ENCODE peak calls at places on chromosomes 1 and 21, in six cellular contexts. X, G, J, O, Y and P are unnamed samples.

GRCh38 chr21:42527489-42528158 is 14.0 kb downstream of the SLC37A1 start:
- DNase-seq in X (no peak), J (no peak), G (no peak), O (no peak), Y (no peak), P (no peak)

GRCh38 chr21:36419996-36420395 is 34.8 kb downstream of the CHAF1B start:
- DNase-seq in Y (peak), G (peak), X (peak), O (peak), J (peak), P (peak)

GRCh38 chr1:67394548-67394947 is 35.7 kb downstream of the SERBP1 start:
- DNase-seq in J (no peak), O (no peak), G (no peak), Y (no peak), X (no peak), P (no peak)

GRCh38 chr21:33058468-33059318 is 11.2 kb upstream of the OLIG1 start:
- DNase-seq in G (no peak), X (no peak), Y (no peak), O (no peak), J (no peak), P (no peak)

GRCh38 chr21:29299906-29300546 is 1.3 kb downstream of the BACH1 start:
- DNase-seq in Y (no peak), J (peak), X (peak), O (peak), G (peak), P (no peak)

GRCh38 chr1:36203554-36204346 is 20.5 kb upstream of the THRAP3 start:
- DNase-seq in O (peak), G (no peak), J (no peak), X (peak), Y (peak), P (no peak)

GRCh38 chr1:63916485-63917360 is 142.9 kb downstream of the ROR1 start:
- DNase-seq in X (no peak), J (no peak), Y (no peak), G (no peak), O (no peak), P (no peak)

GRCh38 chr1:159900086-159900680 is at the start of gene CFAP45:
- DNase-seq in G (no peak), Y (peak), X (peak), J (peak), O (peak), P (no peak)

GRCh38 chr1:156241311-156241811 is 623 bp upstream of the BGLAP start:
- DNase-seq in J (no peak), O (no peak), X (no peak), Y (no peak), G (no peak), P (no peak)

GRCh38 chr1:32953495-32953894 is 11.1 kb downstream of the RNF19B start:
- DNase-seq in O (no peak), Y (no peak), J (peak), G (no peak), X (no peak), P (no peak)

GRCh38 chr1:152392909-152393308 is 21.2 kb downstream of the CRNN start:
- DNase-seq in G (no peak), J (no peak), O (no peak), Y (no peak), X (no peak), P (no peak)

GRCh38 chr1:154154534-154155181 is at the start of gene NUP210L:
- DNase-seq in J (no peak), O (peak), X (peak), G (no peak), Y (no peak), P (no peak)

GRCh38 chr1:212586429-212587303 is 21.9 kb upstream of the ATF3 start:
- DNase-seq in Y (no peak), J (no peak), X (no peak), G (peak), O (no peak), P (no peak)

GRCh38 chr1:19463204-19463803 is 22.0 kb downstream of the CAPZB start:
- DNase-seq in X (peak), G (no peak), O (no peak), J (no peak), Y (peak), P (no peak)

GRCh38 chr1:156993426-156994147 is 52.0 kb downstream of the ARHGEF11 start:
- DNase-seq in J (no peak), Y (no peak), X (peak), O (no peak), G (no peak), P (no peak)

GRCh38 chr1:174136714-174137113 is 22.6 kb upstream of the RABGAP1L start:
- DNase-seq in J (no peak), X (no peak), O (no peak), G (no peak), Y (no peak), P (no peak)

GRCh38 chr21:35172231-35172630 is 123.1 kb upstream of the RUNX1 start:
- DNase-seq in X (no peak), O (no peak), J (no peak), G (no peak), Y (no peak), P (no peak)

GRCh38 chr1:20486457-20487235 is 636 bp upstream of the CAMK2N1 start:
- DNase-seq in X (peak), Y (peak), G (no peak), O (peak), J (peak), P (no peak)

GRCh38 chr1:234535208-234535607 is 56.2 kb upstream of the TARBP1 start:
- DNase-seq in O (peak), J (no peak), Y (no peak), X (no peak), G (no peak), P (no peak)

GRCh38 chr1:234533034-234533571 is 54.1 kb upstream of the TARBP1 start:
- DNase-seq in J (peak), G (no peak), Y (peak), O (peak), X (peak), P (no peak)

GRCh38 chr1:43439781-43440180 is 13.9 kb downstream of the HYI start:
- DNase-seq in O (no peak), G (no peak), Y (no peak), X (peak), J (no peak), P (no peak)

GRCh38 chr1:28246427-28246832 is 10.5 kb downstream of the ATP5IF1 start:
- DNase-seq in J (peak), G (no peak), Y (no peak), X (peak), O (no peak), P (peak)

GRCh38 chr1:29332204-29332603 is 95.9 kb downstream of the PTPRU start:
- DNase-seq in O (peak), X (peak), G (no peak), Y (no peak), J (peak), P (peak)

GRCh38 chr1:110292327-110292741 is 46.8 kb upstream of the RBM15 start:
- DNase-seq in Y (no peak), G (no peak), J (peak), X (no peak), O (no peak), P (peak)

GRCh38 chr1:159005676-159006075 is 4.0 kb upstream of the IFI16 start:
- DNase-seq in G (no peak), X (no peak), O (no peak), J (no peak), Y (no peak), P (no peak)

GRCh38 chr1:216883518-216883917 is 160.3 kb upstream of the ESRRG start:
- DNase-seq in O (no peak), X (no peak), J (no peak), G (no peak), Y (no peak), P (no peak)

GRCh38 chr1:168766568-168766967 is 37.6 kb upstream of the DPT start:
- DNase-seq in Y (no peak), G (no peak), J (no peak), O (no peak), X (no peak), P (no peak)

GRCh38 chr1:183735069-183735860 is 69.7 kb upstream of the RGL1 start:
- DNase-seq in G (no peak), Y (no peak), X (no peak), J (no peak), O (no peak), P (no peak)

GRCh38 chr1:60367522-60367921 is 294.0 kb upstream of the C1orf87 start:
- DNase-seq in O (no peak), G (no peak), Y (no peak), J (no peak), X (no peak), P (no peak)

GRCh38 chr1:223642155-223642689 is 23.3 kb downstream of the CAPN8 start:
- DNase-seq in G (no peak), O (no peak), Y (no peak), J (no peak), X (no peak), P (no peak)

GRCh38 chr1:31701137-31701736 is 2.6 kb downstream of the COL16A1 start:
- DNase-seq in G (no peak), J (peak), Y (peak), X (peak), O (peak), P (peak)
- TF ChIP-seq POLR2AphosphoS5 in G (no peak), J (peak), Y (peak), X (peak), O (peak), P (no peak)

GRCh38 chr1:202348509-202349262 is at the start of gene PPP1R12B:
- DNase-seq in X (peak), O (peak), J (peak), Y (peak), G (peak), P (peak)
- TF ChIP-seq POLR2AphosphoS5 in X (peak), O (peak), J (peak), Y (peak), G (no peak), P (peak)

GRCh38 chr1:8873506-8874229 is 4.8 kb downstream of the ENO1 start:
- DNase-seq in Y (peak), O (peak), J (peak), X (peak), G (no peak), P (peak)
- TF ChIP-seq POLR2AphosphoS5 in Y (no peak), O (peak), J (peak), X (peak), G (no peak), P (peak)

GRCh38 chr1:14970115-14970798 is 183.3 kb upstream of the TMEM51 start:
- DNase-seq in J (peak), O (peak), X (peak), Y (peak), G (no peak), P (no peak)
- TF ChIP-seq POLR2AphosphoS5 in J (no peak), O (no peak), X (no peak), Y (no peak), G (no peak), P (no peak)

GRCh38 chr1:181143081-181143859 is 54.8 kb downstream of the IER5 start:
- DNase-seq in O (peak), X (no peak), J (no peak), Y (no peak), G (no peak), P (no peak)

GRCh38 chr1:181144238-181144637 is 55.7 kb downstream of the IER5 start:
- DNase-seq in Y (no peak), J (no peak), X (no peak), G (no peak), O (no peak), P (no peak)

GRCh38 chr1:181140891-181141290 is 52.4 kb downstream of the IER5 start:
- DNase-seq in J (no peak), Y (no peak), X (no peak), O (peak), G (no peak), P (no peak)

GRCh38 chr1:181141431-181141910 is 53.0 kb downstream of the IER5 start:
- DNase-seq in G (no peak), X (peak), Y (no peak), J (peak), O (peak), P (no peak)

GRCh38 chr1:181142096-181143043 is 53.9 kb downstream of the IER5 start:
- DNase-seq in X (peak), J (peak), Y (peak), G (no peak), O (peak), P (peak)
- TF ChIP-seq POLR2AphosphoS5 in X (no peak), J (peak), Y (no peak), G (no peak), O (peak), P (no peak)

GRCh38 chr1:207810606-207811295 is 58.9 kb downstream of the CD46 start:
- DNase-seq in G (no peak), O (no peak), X (no peak), Y (no peak), J (no peak), P (no peak)

GRCh38 chr1:207812778-207813512 is 61.1 kb downstream of the CD46 start:
- DNase-seq in J (no peak), O (no peak), Y (no peak), X (no peak), G (no peak), P (no peak)

GRCh38 chr1:207813513-207813881 is 61.6 kb downstream of the CD46 start:
- DNase-seq in Y (no peak), X (no peak), J (no peak), G (no peak), O (no peak), P (no peak)

GRCh38 chr1:207811319-207811718 is 59.5 kb downstream of the CD46 start:
- DNase-seq in J (no peak), O (no peak), X (no peak), Y (no peak), G (no peak), P (no peak)

GRCh38 chr1:207811920-207812720 is 60.3 kb downstream of the CD46 start:
- DNase-seq in Y (peak), O (peak), G (no peak), X (no peak), J (peak), P (no peak)
- TF ChIP-seq POLR2AphosphoS5 in Y (peak), O (no peak), G (no peak), X (peak), J (no peak), P (no peak)

GRCh38 chr1:218476385-218476784 is 131.2 kb downstream of the TGFB2 start:
- DNase-seq in J (peak), X (no peak), G (no peak), O (no peak), Y (no peak), P (no peak)
- TF ChIP-seq POLR2AphosphoS5 in J (no peak), X (no peak), G (no peak), O (no peak), Y (no peak), P (no peak)

DNA sequence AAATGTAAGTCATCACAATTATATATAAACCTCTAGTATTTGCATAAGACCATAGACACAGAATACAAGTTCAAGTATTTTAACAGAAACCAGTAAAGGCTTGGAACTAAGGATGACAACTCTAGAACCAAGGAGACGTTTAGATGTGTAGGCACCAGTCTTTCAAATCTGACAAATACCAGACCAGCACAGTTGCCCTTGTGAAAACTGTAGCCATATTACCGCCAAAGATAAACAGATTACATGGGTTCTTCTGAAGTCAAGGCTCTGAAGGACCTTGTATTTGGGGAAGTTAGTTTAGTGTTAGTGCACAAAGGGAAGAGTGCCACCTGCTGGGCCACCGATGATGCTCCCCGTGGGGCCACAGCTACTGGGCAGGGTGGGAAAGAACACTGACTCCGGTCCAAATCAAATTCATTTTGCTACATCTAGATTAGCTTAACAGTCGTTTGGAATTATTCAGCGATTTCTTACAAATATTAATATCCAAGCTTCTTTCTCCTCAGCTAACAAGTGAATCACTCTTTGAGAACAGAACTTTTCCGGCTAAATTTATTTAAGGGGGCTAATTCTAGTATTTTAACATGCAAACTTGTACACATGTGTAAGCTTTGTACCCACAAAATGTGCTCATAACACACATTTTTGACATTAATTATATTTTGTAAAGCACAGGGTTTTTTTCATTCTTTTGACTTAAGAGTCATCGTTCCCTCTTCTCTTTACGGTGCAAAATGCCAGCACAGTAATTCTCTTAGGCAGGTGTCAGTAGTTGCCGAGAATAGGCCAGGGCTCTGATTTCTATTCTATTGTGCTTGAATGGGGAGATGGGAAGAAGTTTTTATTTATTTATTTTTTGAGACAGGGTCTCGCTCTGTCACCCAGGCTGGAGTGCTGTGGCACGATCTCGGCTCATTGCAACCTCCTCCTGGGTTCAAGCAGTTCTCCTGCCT is 8.0 kb upstream of the NIBAN1 start:
- DNase-seq in X (peak), J (peak), Y (peak), G (peak), O (peak), P (peak)
- TF ChIP-seq POLR2AphosphoS5 in X (no peak), J (no peak), Y (peak), G (no peak), O (peak), P (no peak)

DNA sequence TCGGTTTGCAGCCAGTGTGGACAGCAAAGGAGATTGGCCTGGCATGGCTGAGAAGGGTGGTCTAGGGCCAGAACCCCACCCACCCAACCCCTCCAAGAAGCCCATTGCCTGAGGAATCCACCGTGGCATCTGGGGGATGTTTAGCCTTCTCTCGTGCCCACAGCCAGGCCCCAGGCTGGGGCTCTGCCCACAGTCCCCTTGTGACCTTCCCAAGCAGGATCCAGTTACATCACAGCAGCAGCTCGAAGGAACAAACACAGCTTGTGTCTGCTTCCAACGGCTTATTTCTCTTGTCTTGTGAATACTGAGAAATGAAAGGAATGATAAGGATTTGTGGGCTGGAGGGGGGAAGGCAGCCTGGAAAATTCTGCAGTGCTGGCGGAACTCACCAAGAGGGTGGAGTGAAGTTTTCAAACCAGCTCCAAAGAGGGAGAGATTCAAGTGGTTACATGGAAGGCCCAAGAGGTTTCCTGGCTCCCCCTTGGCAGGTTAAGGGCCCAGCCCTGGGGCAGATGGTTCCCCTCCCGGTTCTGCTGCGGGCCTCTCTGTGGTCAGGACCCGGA is 61.6 kb downstream of the DHRS3 start:
- DNase-seq in G (no peak), X (peak), Y (peak), J (no peak), O (peak), P (no peak)
- TF ChIP-seq POLR2AphosphoS5 in G (no peak), X (peak), Y (peak), J (no peak), O (peak), P (no peak)

GRCh38 chr21:44337941-44338895 is 972 bp downstream of the CFAP410 start:
- DNase-seq in X (peak), Y (peak), J (peak), O (peak), G (no peak), P (peak)
- TF ChIP-seq POLR2AphosphoS5 in X (peak), Y (peak), J (no peak), O (peak), G (no peak), P (no peak)